ENCODE peak calls at places on chromosome 5, in four cellular contexts. V is HFFc6, Z is GM13976, U is cardiac muscle cell. L is an unnamed sample.

GRCh38 chr5:51960617-51961115 is 577.4 kb downstream of the ISL1 start:
- DNase-seq in V (peak), Z (no peak), U (no peak), L (no peak)

GRCh38 chr5:126020770-126021169 is 402.4 kb upstream of the GRAMD2B start:
- DNase-seq in V (no peak), Z (no peak), U (no peak), L (no peak)

GRCh38 chr5:96997265-96997859 is 61.5 kb downstream of the LNPEP start:
- DNase-seq in V (peak), Z (peak), U (peak), L (no peak)

GRCh38 chr5:33049845-33050244 is 338.7 kb downstream of the NPR3 start:
- DNase-seq in V (peak), Z (no peak), U (no peak), L (no peak)

GRCh38 chr5:139787568-139788293 is 7.9 kb upstream of the PSD2 start:
- DNase-seq in V (peak), Z (peak), U (peak), L (peak)

GRCh38 chr5:53482717-53483638 is 2.5 kb downstream of the FST start:
- DNase-seq in V (no peak), Z (peak), U (peak), L (peak)

GRCh38 chr5:139569276-139569955 is 8.3 kb downstream of the UBE2D2 start:
- DNase-seq in V (peak), Z (no peak), U (no peak), L (no peak)

GRCh38 chr5:68730220-68731010 is 363.4 kb upstream of the SLC30A5 start:
- DNase-seq in V (peak), Z (no peak), U (peak), L (no peak)

GRCh38 chr5:97876272-97876671 is 693.2 kb upstream of the RIOK2 start:
- DNase-seq in V (no peak), Z (no peak), U (no peak), L (no peak)

GRCh38 chr5:122701640-122702523 is 73.0 kb upstream of the SNX2 start:
- DNase-seq in V (no peak), Z (peak), U (no peak), L (peak)

GRCh38 chr5:120734033-120734432 is 269.9 kb downstream of the PRR16 start:
- DNase-seq in V (no peak), Z (no peak), U (no peak), L (no peak)

GRCh38 chr5:113056988-113057387 is 80.4 kb downstream of the DCP2 start:
- DNase-seq in V (no peak), Z (no peak), U (no peak), L (no peak)

GRCh38 chr5:138460032-138460693 is 5.1 kb upstream of the EGR1 start:
- DNase-seq in V (no peak), Z (no peak), U (no peak), L (no peak)

GRCh38 chr5:35031276-35031675 is 16.5 kb downstream of the AGXT2 start:
- DNase-seq in V (peak), Z (no peak), U (no peak), L (no peak)

GRCh38 chr5:34037829-34038228 is 5.2 kb downstream of the C1QTNF3 start:
- DNase-seq in V (no peak), Z (no peak), U (no peak), L (no peak)

GRCh38 chr5:159503236-159503635 is 172.9 kb upstream of the IL12B start:
- DNase-seq in V (no peak), Z (no peak), U (no peak), L (no peak)

GRCh38 chr5:180801596-180802324 is 846 bp downstream of the MGAT1 start:
- DNase-seq in V (no peak), Z (no peak), U (peak), L (no peak)

GRCh38 chr5:180797256-180798192 is 5.1 kb downstream of the MGAT1 start:
- DNase-seq in V (no peak), Z (no peak), U (no peak), L (no peak)

GRCh38 chr5:180798193-180798592 is 4.4 kb downstream of the MGAT1 start:
- DNase-seq in V (no peak), Z (no peak), U (no peak), L (no peak)

GRCh38 chr5:180799902-180800801 is 2.5 kb downstream of the MGAT1 start:
- DNase-seq in V (peak), Z (no peak), U (no peak), L (no peak)

GRCh38 chr5:180799194-180799593 is 3.4 kb downstream of the MGAT1 start:
- DNase-seq in V (no peak), Z (no peak), U (peak), L (no peak)
- TF ChIP-seq CTCF in V (peak), Z (no peak), U (no peak), L (no peak)

DNA sequence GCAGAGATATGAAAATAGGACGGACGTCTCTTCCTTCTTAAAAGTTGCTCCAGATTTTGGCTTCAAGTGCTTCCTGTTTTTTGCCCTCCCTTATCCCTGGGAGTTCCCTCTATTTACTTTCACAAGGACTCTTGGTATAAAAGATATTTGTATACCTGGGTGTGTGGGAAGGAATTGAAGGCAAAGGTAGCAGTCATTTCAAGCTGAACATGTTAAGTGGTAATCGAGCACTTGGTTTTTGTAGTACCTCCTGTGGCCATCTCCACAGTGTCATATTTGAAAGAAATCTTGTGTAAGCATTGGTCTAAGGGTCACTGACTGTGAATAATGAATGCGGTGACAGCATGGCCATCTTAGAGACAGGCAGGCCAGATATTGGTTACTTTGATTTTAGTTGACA is 593.6 kb downstream of the MTRR start:
- DNase-seq in V (no peak), Z (no peak), U (no peak), L (no peak)
- TF ChIP-seq CTCF in V (no peak), Z (no peak), U (no peak), L (no peak)

GRCh38 chr5:78056901-78057514 is 237.5 kb downstream of the AP3B1 start:
- DNase-seq in V (no peak), Z (no peak), U (no peak), L (no peak)
- TF ChIP-seq CTCF in V (peak), Z (no peak), U (peak), L (no peak)

DNA sequence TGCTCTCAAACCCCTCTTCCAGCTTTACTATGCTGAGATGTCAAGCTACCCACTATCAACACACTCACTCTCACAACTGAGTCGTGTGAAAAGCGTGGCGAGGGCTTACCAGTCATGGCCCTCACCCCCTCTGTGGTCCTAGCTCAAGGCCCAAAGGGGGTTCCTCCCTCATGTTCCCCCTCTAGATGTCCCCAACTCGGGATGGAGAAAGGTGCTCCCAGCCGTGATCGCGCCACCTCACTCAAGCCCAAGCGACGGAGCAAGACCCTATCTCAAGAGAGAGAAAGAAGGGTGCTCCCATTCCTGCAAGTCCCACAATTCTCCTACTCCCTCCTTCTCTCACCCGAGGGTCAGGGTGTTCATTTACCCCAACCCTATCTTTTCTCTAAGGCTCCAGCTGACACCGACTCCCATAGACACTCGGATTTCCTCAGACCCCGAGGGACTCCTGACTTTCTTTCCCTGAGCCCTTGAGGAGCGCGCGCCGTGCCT is 547 bp downstream of the SLC38A9 start:
- DNase-seq in V (no peak), Z (peak), U (no peak), L (peak)
- TF ChIP-seq CTCF in V (no peak), Z (no peak), U (no peak), L (no peak)

GRCh38 chr5:145446412-145446811 is 388.7 kb downstream of the PRELID2 start:
- DNase-seq in V (no peak), Z (no peak), U (no peak), L (no peak)

GRCh38 chr5:145445027-145445426 is 390.1 kb downstream of the PRELID2 start:
- DNase-seq in V (no peak), Z (no peak), U (no peak), L (no peak)

GRCh38 chr5:145450286-145450969 is 384.7 kb downstream of the PRELID2 start:
- DNase-seq in V (no peak), Z (no peak), U (no peak), L (no peak)

GRCh38 chr5:145449794-145450193 is 385.3 kb downstream of the PRELID2 start:
- DNase-seq in V (no peak), Z (no peak), U (no peak), L (no peak)
- TF ChIP-seq CTCF in V (peak), Z (no peak), U (no peak), L (no peak)

GRCh38 chr5:155728857-155729683 is 597.9 kb upstream of the SGCD start:
- DNase-seq in V (no peak), Z (no peak), U (peak), L (no peak)
- TF ChIP-seq CTCF in V (no peak), Z (no peak), U (no peak), L (no peak)

GRCh38 chr5:36214434-36214833 is 27.3 kb downstream of the NADK2 start:
- DNase-seq in V (no peak), Z (no peak), U (no peak), L (no peak)
- TF ChIP-seq CTCF in V (no peak), Z (no peak), U (no peak), L (no peak)

GRCh38 chr5:169705322-169705721 is 68.2 kb downstream of the DOCK2 start:
- DNase-seq in V (no peak), Z (no peak), U (no peak), L (no peak)

GRCh38 chr5:169703803-169704202 is 66.7 kb downstream of the DOCK2 start:
- DNase-seq in V (no peak), Z (no peak), U (no peak), L (no peak)

GRCh38 chr5:169702726-169703481 is 65.8 kb downstream of the DOCK2 start:
- DNase-seq in V (no peak), Z (peak), U (peak), L (no peak)

GRCh38 chr5:169700611-169701010 is 63.5 kb downstream of the DOCK2 start:
- DNase-seq in V (no peak), Z (no peak), U (no peak), L (no peak)

GRCh38 chr5:169701910-169702451 is 64.9 kb downstream of the DOCK2 start:
- DNase-seq in V (peak), Z (no peak), U (peak), L (no peak)
- TF ChIP-seq CTCF in V (peak), Z (peak), U (peak), L (no peak)

DNA sequence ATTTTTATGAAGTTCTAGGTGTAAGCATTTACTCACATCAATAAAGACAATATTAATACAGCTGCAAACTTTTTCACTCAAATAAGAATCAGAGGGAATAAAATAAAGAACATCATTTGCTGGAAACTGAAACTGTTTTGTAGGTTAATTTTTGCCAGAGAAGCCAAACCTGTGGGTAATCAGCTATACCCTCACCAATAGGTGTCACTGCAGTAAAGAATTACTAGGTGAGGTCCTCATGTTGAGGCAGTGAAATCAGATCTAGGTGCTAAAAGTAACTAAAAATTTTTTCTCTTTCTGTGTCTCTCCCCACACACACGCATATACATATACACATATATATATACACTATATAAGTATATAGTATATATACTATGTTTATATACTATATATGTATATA is 1016.3 kb upstream of the SEMA6A start:
- DNase-seq in V (peak), Z (no peak), U (peak), L (no peak)
- TF ChIP-seq CTCF in V (peak), Z (peak), U (peak), L (no peak)

DNA sequence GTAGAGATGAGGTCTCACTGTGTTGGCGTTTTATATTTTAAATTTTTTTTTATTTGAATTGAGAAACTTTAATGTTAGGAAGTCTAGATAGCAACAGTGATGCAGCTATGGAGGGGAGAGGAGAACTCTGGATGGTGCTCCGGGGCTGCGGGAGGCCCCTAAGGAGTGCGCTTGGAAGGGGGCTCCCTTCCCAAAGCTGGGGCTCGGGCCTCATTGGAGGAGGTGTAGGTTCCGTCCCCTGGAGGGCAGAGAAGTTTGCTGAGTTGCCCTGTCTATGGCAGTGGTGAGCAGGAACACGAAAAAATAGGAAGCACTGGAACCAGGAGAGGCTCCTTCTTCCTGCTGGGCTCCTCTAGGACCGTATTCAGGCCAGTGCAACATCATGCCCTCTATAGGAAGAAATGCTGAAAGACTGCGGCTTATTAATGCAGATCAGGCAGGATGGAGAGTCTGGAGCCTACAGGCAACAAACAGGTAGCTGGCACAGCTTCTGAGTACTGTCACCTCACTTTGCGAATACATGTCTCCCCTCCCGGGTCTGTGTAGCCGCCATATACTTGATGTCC is 16.1 kb downstream of the AHRR start:
- DNase-seq in V (peak), Z (no peak), U (peak), L (no peak)
- TF ChIP-seq CTCF in V (peak), Z (no peak), U (peak), L (no peak)